ENCODE peak calls at places on chromosomes 3 and 15, in eight cellular contexts. S is HS-5; H is GM04503; Z is activated CD4-positive, alpha-beta T cell treated with anti-CD3 and anti-CD28 coated beads, Interleukin-2, amount 10 ng/mL, durations not matched to agents 7 days and 5 days; B is occipital lobe; R is AG09319; V is neuronal stem cell; N is NCI-H524. E is an unnamed sample.

GRCh38 chr15:34078900-34079299 is 22.8 kb downstream of the EMC7 start:
- DNase-seq in R (no peak), V (no peak), Z (no peak), H (no peak), S (no peak), N (no peak), B (no peak), E (no peak)

GRCh38 chr15:26628879-26629529 is 143.9 kb downstream of the GABRB3 start:
- DNase-seq in N (no peak), Z (no peak), R (peak), B (peak), V (no peak), H (peak), S (peak), E (peak)

GRCh38 chr3:44120721-44121582 is 120.7 kb upstream of the TOPAZ1 start:
- DNase-seq in Z (no peak), H (no peak), B (no peak), N (no peak), S (no peak), R (no peak), V (no peak), E (no peak)

GRCh38 chr3:174488527-174488926 is 370.6 kb upstream of the NAALADL2 start:
- DNase-seq in N (no peak), S (no peak), H (peak), R (peak), B (no peak), Z (no peak), V (no peak), E (no peak)

GRCh38 chr3:84440306-84440705 is 518.5 kb upstream of the CADM2 start:
- DNase-seq in H (no peak), R (no peak), B (no peak), V (no peak), S (no peak), Z (no peak), N (peak), E (no peak)

GRCh38 chr3:78496458-78496857 is 1271.3 kb downstream of the ROBO1 start:
- DNase-seq in B (no peak), R (no peak), H (no peak), S (no peak), Z (no peak), V (no peak), N (no peak), E (no peak)

GRCh38 chr3:168096210-168096795 is 579 bp upstream of the GOLIM4 start:
- DNase-seq in Z (peak), S (peak), N (peak), H (peak), V (peak), B (peak), R (peak), E (peak)

GRCh38 chr15:56760186-56760585 is 26.9 kb upstream of the ZNF280D start:
- DNase-seq in S (no peak), N (peak), B (no peak), H (no peak), R (no peak), V (no peak), Z (no peak), E (no peak)

GRCh38 chr3:138609898-138610266 is 1.3 kb downstream of the FAIM start:
- DNase-seq in N (no peak), V (no peak), Z (no peak), S (no peak), R (no peak), B (no peak), H (no peak), E (no peak)

GRCh38 chr15:77808077-77808476 is 175.4 kb upstream of the LINGO1 start:
- DNase-seq in V (no peak), N (no peak), R (no peak), Z (no peak), S (no peak), H (no peak), B (peak), E (no peak)

GRCh38 chr15:62549345-62549970 is 384.4 kb upstream of the C2CD4B start:
- DNase-seq in V (no peak), N (no peak), S (no peak), Z (no peak), B (no peak), H (no peak), R (no peak), E (peak)

GRCh38 chr15:80462836-80463512 is 58.8 kb downstream of the ARNT2 start:
- DNase-seq in N (no peak), R (no peak), H (no peak), Z (no peak), B (no peak), S (no peak), V (no peak), E (no peak)

GRCh38 chr3:111210003-111210699 is 138.5 kb downstream of the NECTIN3 start:
- DNase-seq in R (no peak), S (peak), H (peak), Z (no peak), N (no peak), B (no peak), V (no peak), E (no peak)

GRCh38 chr3:50165388-50166308 is 10.5 kb downstream of the SEMA3F start:
- DNase-seq in B (no peak), Z (no peak), R (peak), S (no peak), H (peak), V (no peak), N (no peak), E (peak)

GRCh38 chr3:127787071-127787490 is 35.2 kb downstream of the MGLL start:
- DNase-seq in V (no peak), R (no peak), N (no peak), H (no peak), S (no peak), Z (no peak), B (peak), E (no peak)

E was measured in kidney glomerular epithelial cell.